ENCODE peak calls at places on chromosomes 16 and 17, in nine cellular contexts. Y is T-helper 17 cell; Q is NCI-H2171 treated with DMSO at 0.1 percent for 48 hours; S is activated naive CD4-positive, alpha-beta T cell; P is LoVo; Z is NT2/D1; F is stimulated activated CD4-positive, alpha-beta T cell treated with anti-CD3 and anti-CD28 coated beads, TNF-alpha, amount 100 ng/mL, for 48 hours; I is NCI-H1436; C is posterior cingulate gyrus. U is an unnamed sample.

GRCh38 chr17:3993493-3994220 is 29.4 kb upstream of the ATP2A3 start:
- DNase-seq in S (no peak), Z (no peak), Q (no peak), C (no peak), F (no peak), I (no peak), P (no peak), Y (no peak), U (no peak)

GRCh38 chr17:52025231-52025630 is 133.3 kb downstream of the CA10 start:
- DNase-seq in P (no peak), I (no peak), Z (no peak), Y (no peak), S (no peak), Q (no peak), F (no peak), C (no peak), U (peak; percentile 19)

GRCh38 chr16:69323428-69323827 is 7.0 kb downstream of the PDF start:
- DNase-seq in P (no peak), Y (no peak), Q (no peak), F (no peak), S (no peak), C (no peak), I (no peak), Z (no peak), U (no peak)

GRCh38 chr17:5584383-5584951 is at the start of gene NLRP1:
- DNase-seq in C (peak; percentile 55), I (no peak), F (peak; percentile 95), P (peak; percentile 7), Y (peak; percentile 90), Z (no peak), Q (peak; percentile 55), S (peak; percentile 87), U (peak; percentile 55)

GRCh38 chr16:88691924-88692560 is 5.7 kb upstream of the SNAI3 start:
- DNase-seq in Z (no peak), I (no peak), Q (no peak), S (no peak), F (no peak), C (no peak), Y (no peak), P (no peak), U (no peak)

GRCh38 chr16:31130899-31131298 is 4.6 kb downstream of the PRSS8 start:
- DNase-seq in S (no peak), F (no peak), P (peak; percentile 35), I (no peak), Y (no peak), Q (no peak), C (no peak), Z (no peak), U (no peak)

GRCh38 chr17:38560503-38561318 is 45.0 kb downstream of the SRCIN1 start:
- DNase-seq in I (no peak), S (no peak), Q (no peak), C (no peak), Z (no peak), Y (no peak), P (no peak), F (no peak), U (no peak)

GRCh38 chr17:35373532-35373983 is at the start of gene SLFN11:
- DNase-seq in S (peak; percentile 42), Z (no peak), C (peak; percentile 52), P (no peak), I (no peak), Q (no peak), Y (peak; percentile 62), F (peak; percentile 88), U (peak; percentile 77)

GRCh38 chr17:64420143-64420670 is 28.7 kb upstream of the MILR1 start:
- DNase-seq in P (peak; percentile 84), S (no peak), Y (no peak), C (no peak), F (peak; percentile 31), Z (no peak), I (peak; percentile 71), Q (peak; percentile 82), U (no peak)

GRCh38 chr17:8121531-8122390 is 2.1 kb downstream of the HES7 start:
- DNase-seq in S (no peak), Z (no peak), I (peak; percentile 60), C (peak; percentile 76), P (peak; percentile 79), Q (peak; percentile 60), Y (no peak), F (no peak), U (peak; percentile 78)

GRCh38 chr17:63140255-63140654 is 174.2 kb downstream of the TANC2 start:
- DNase-seq in I (no peak), S (no peak), Y (no peak), P (peak; percentile 31), C (no peak), F (no peak), Q (peak; percentile 38), Z (no peak), U (no peak)

GRCh38 chr17:80850817-80851216 is 140.8 kb upstream of the CHMP6 start:
- DNase-seq in S (no peak), Z (no peak), Y (no peak), F (no peak), Q (peak; percentile 80), C (no peak), I (no peak), P (no peak), U (no peak)

GRCh38 chr16:1929105-1929504 is 10.9 kb upstream of the HS3ST6 start:
- DNase-seq in Y (no peak), I (peak; percentile 45), C (no peak), Z (no peak), P (no peak), Q (peak; percentile 70), S (no peak), F (no peak), U (no peak)

GRCh38 chr16:74667215-74667765 is 613 bp upstream of the RFWD3 start:
- DNase-seq in Z (no peak), I (peak; percentile 38), Q (no peak), F (peak; percentile 20), P (peak; percentile 6), S (no peak), C (peak; percentile 11), Y (no peak), U (no peak)

GRCh38 chr17:80287806-80288579 is 27.3 kb downstream of the RNF213 start:
- DNase-seq in Y (no peak), Z (no peak), S (no peak), P (no peak), F (no peak), Q (no peak), C (peak; percentile 23), I (no peak), U (no peak)

GRCh38 chr17:57999496-58000017 is 7.5 kb downstream of the SRSF1 start:
- DNase-seq in P (peak; percentile 74), C (no peak), Q (peak; percentile 88), F (no peak), Z (no peak), S (no peak), I (peak; percentile 78), Y (no peak), U (peak; percentile 70)

GRCh38 chr16:86019446-86020047 is 120.6 kb downstream of the IRF8 start:
- DNase-seq in S (no peak), P (no peak), Q (no peak), Y (no peak), C (no peak), F (no peak), Z (peak; percentile 44), I (no peak), U (no peak)

GRCh38 chr16:89471225-89471624 is 19.1 kb downstream of the ANKRD11 start:
- DNase-seq in I (no peak), Q (no peak), F (no peak), C (no peak), Y (no peak), P (no peak), Z (no peak), S (no peak), U (peak; percentile 38)

GRCh38 chr16:21167929-21168602 is 9.6 kb downstream of the LDAF1 start:
- DNase-seq in C (no peak), S (no peak), F (no peak), I (no peak), Q (no peak), P (no peak), Y (no peak), Z (no peak), U (no peak)

GRCh38 chr16:11359370-11359769 is 14.1 kb downstream of the RMI2 start:
- DNase-seq in Z (no peak), F (no peak), Q (no peak), P (peak; percentile 49), S (no peak), C (no peak), I (no peak), Y (no peak), U (no peak)

GRCh38 chr17:19002805-19003542 is 1.6 kb downstream of the FAM83G start:
- DNase-seq in C (no peak), F (no peak), Z (no peak), Y (no peak), S (no peak), I (no peak), Q (no peak), P (no peak), U (no peak)

GRCh38 chr17:5526821-5527598 is 40.6 kb downstream of the MIS12 start:
- DNase-seq in Q (peak; percentile 29), P (peak; percentile 16), I (no peak), C (peak; percentile 79), Z (no peak), S (no peak), F (peak; percentile 66), Y (no peak), U (peak; percentile 82)

GRCh38 chr17:51860934-51861561 is 297.5 kb downstream of the CA10 start:
- DNase-seq in S (no peak), I (peak; percentile 40), P (no peak), Z (peak; percentile 44), Q (no peak), F (peak; percentile 15), Y (no peak), C (peak; percentile 36), U (peak; percentile 25)

GRCh38 chr16:70738083-70738977 is 52.5 kb upstream of the MTSS2 start:
- DNase-seq in S (no peak), Y (no peak), Q (no peak), I (no peak), F (no peak), C (peak; percentile 42), P (no peak), Z (no peak), U (peak; percentile 4)

GRCh38 chr17:67557052-67557845 is 160.5 kb upstream of the NOL11 start:
- DNase-seq in S (no peak), Q (no peak), F (no peak), C (no peak), Z (no peak), Y (no peak), P (no peak), I (no peak), U (no peak)

GRCh38 chr17:78653382-78653781 is 76.2 kb upstream of the DNAH17 start:
- DNase-seq in Z (no peak), I (no peak), S (no peak), P (no peak), F (no peak), Y (no peak), C (no peak), Q (no peak), U (no peak)

GRCh38 chr17:29444589-29444988 is 54.4 kb downstream of the TAOK1 start:
- DNase-seq in Z (no peak), Q (no peak), P (no peak), Y (no peak), C (no peak), S (no peak), I (no peak), F (no peak), U (peak; percentile 7)

GRCh38 chr17:77163001-77163400 is 22.2 kb downstream of the SEC14L1 start:
- DNase-seq in F (no peak), P (no peak), S (no peak), C (no peak), Q (no peak), I (no peak), Z (no peak), Y (no peak), U (no peak)

GRCh38 chr17:19322861-19323260 is 39.7 kb downstream of the B9D1 start:
- DNase-seq in I (no peak), F (no peak), Q (no peak), Z (no peak), S (no peak), P (no peak), C (no peak), Y (no peak), U (no peak)

GRCh38 chr16:80997139-80997798 is 9.4 kb downstream of the CMC2 start:
- DNase-seq in Q (no peak), I (no peak), Y (no peak), P (peak; percentile 63), C (no peak), Z (no peak), S (no peak), F (no peak), U (no peak)

GRCh38 chr17:5580974-5581373 is 3.3 kb downstream of the NLRP1 start:
- DNase-seq in C (no peak), S (no peak), F (no peak), I (no peak), Q (no peak), P (no peak), Y (no peak), Z (no peak), U (no peak)

U was measured in SW 1271.